ENCODE peak calls at places on chromosomes 13 and 19, in seven cellular contexts. One of them, this sample, is unnamed.

GRCh38 chr13:73421310-73421912 is 362.6 kb downstream of the KLF5 start:
- DNase-seq in fibroblast of pulmonary artery: peak
- DNase-seq in thoracic aorta: no peak
- DNase-seq in uterus: no peak
- DNase-seq in prostate gland: peak
- DNase-seq in tibial nerve: no peak
- DNase-seq in mammary epithelial cell: peak
- DNase-seq in this sample: peak

GRCh38 chr19:3028305-3029069 is 593 bp downstream of the TLE2 start:
- DNase-seq in fibroblast of pulmonary artery: no peak
- DNase-seq in thoracic aorta: no peak
- DNase-seq in uterus: peak
- DNase-seq in prostate gland: no peak
- DNase-seq in tibial nerve: no peak
- DNase-seq in mammary epithelial cell: no peak
- DNase-seq in this sample: no peak

GRCh38 chr13:67775359-67775758 is 545.2 kb upstream of the PCDH9 start:
- DNase-seq in fibroblast of pulmonary artery: no peak
- DNase-seq in thoracic aorta: no peak
- DNase-seq in uterus: no peak
- DNase-seq in prostate gland: no peak
- DNase-seq in tibial nerve: no peak
- DNase-seq in mammary epithelial cell: no peak
- DNase-seq in this sample: no peak

GRCh38 chr13:63299995-63300394 is 1884.3 kb upstream of the PCDH20 start:
- DNase-seq in fibroblast of pulmonary artery: no peak
- DNase-seq in thoracic aorta: no peak
- DNase-seq in uterus: no peak
- DNase-seq in prostate gland: no peak
- DNase-seq in tibial nerve: no peak
- DNase-seq in mammary epithelial cell: no peak
- DNase-seq in this sample: peak

GRCh38 chr19:35714601-35715354 is 3.0 kb upstream of the KMT2B start:
- DNase-seq in fibroblast of pulmonary artery: no peak
- DNase-seq in thoracic aorta: no peak
- DNase-seq in uterus: no peak
- DNase-seq in prostate gland: no peak
- DNase-seq in tibial nerve: no peak
- DNase-seq in mammary epithelial cell: no peak
- DNase-seq in this sample: no peak

GRCh38 chr13:24159921-24160324 is 597 bp upstream of the SPATA13 start:
- DNase-seq in fibroblast of pulmonary artery: no peak
- DNase-seq in thoracic aorta: no peak
- DNase-seq in uterus: no peak
- DNase-seq in prostate gland: no peak
- DNase-seq in tibial nerve: no peak
- DNase-seq in mammary epithelial cell: no peak
- DNase-seq in this sample: no peak

GRCh38 chr19:27822336-27822735 is 1390.6 kb downstream of the UQCRFS1 start:
- DNase-seq in fibroblast of pulmonary artery: no peak
- DNase-seq in thoracic aorta: no peak
- DNase-seq in uterus: no peak
- DNase-seq in prostate gland: no peak
- DNase-seq in tibial nerve: no peak
- DNase-seq in mammary epithelial cell: no peak
- DNase-seq in this sample: no peak

GRCh38 chr13:110726726-110727125 is 13.2 kb downstream of the ING1 start:
- DNase-seq in fibroblast of pulmonary artery: no peak
- DNase-seq in thoracic aorta: no peak
- DNase-seq in uterus: no peak
- DNase-seq in prostate gland: no peak
- DNase-seq in tibial nerve: no peak
- DNase-seq in mammary epithelial cell: no peak
- DNase-seq in this sample: no peak

GRCh38 chr19:47063874-47064273 is 15.4 kb upstream of the TMEM160 start:
- DNase-seq in fibroblast of pulmonary artery: no peak
- DNase-seq in thoracic aorta: no peak
- DNase-seq in uterus: no peak
- DNase-seq in prostate gland: no peak
- DNase-seq in tibial nerve: no peak
- DNase-seq in mammary epithelial cell: no peak
- DNase-seq in this sample: no peak

GRCh38 chr19:662207-662961 is 630 bp downstream of the RNF126 start:
- DNase-seq in fibroblast of pulmonary artery: peak
- DNase-seq in thoracic aorta: no peak
- DNase-seq in uterus: no peak
- DNase-seq in prostate gland: no peak
- DNase-seq in tibial nerve: no peak
- DNase-seq in mammary epithelial cell: peak
- DNase-seq in this sample: peak

GRCh38 chr13:35700661-35701060 is 224.2 kb upstream of the MAB21L1 start:
- DNase-seq in fibroblast of pulmonary artery: no peak
- DNase-seq in thoracic aorta: no peak
- DNase-seq in uterus: no peak
- DNase-seq in prostate gland: no peak
- DNase-seq in tibial nerve: no peak
- DNase-seq in mammary epithelial cell: no peak
- DNase-seq in this sample: peak

GRCh38 chr13:112072531-112073244 is 5.7 kb downstream of the SOX1 start:
- DNase-seq in fibroblast of pulmonary artery: no peak
- DNase-seq in thoracic aorta: no peak
- DNase-seq in uterus: no peak
- DNase-seq in prostate gland: no peak
- DNase-seq in tibial nerve: no peak
- DNase-seq in mammary epithelial cell: no peak
- DNase-seq in this sample: no peak

GRCh38 chr13:93004919-93005318 is 221.7 kb upstream of the GPC6 start:
- DNase-seq in fibroblast of pulmonary artery: peak
- DNase-seq in thoracic aorta: no peak
- DNase-seq in uterus: no peak
- DNase-seq in prostate gland: no peak
- DNase-seq in tibial nerve: no peak
- DNase-seq in mammary epithelial cell: peak
- DNase-seq in this sample: peak

GRCh38 chr19:8097198-8097597 is 44.6 kb downstream of the CCL25 start:
- DNase-seq in fibroblast of pulmonary artery: no peak
- DNase-seq in thoracic aorta: no peak
- DNase-seq in uterus: no peak
- DNase-seq in prostate gland: no peak
- DNase-seq in tibial nerve: no peak
- DNase-seq in mammary epithelial cell: no peak
- DNase-seq in this sample: no peak

GRCh38 chr19:8094336-8094735 is 41.8 kb downstream of the CCL25 start:
- DNase-seq in fibroblast of pulmonary artery: no peak
- DNase-seq in thoracic aorta: no peak
- DNase-seq in uterus: no peak
- DNase-seq in prostate gland: no peak
- DNase-seq in tibial nerve: no peak
- DNase-seq in mammary epithelial cell: no peak
- DNase-seq in this sample: no peak

GRCh38 chr19:8095354-8095886 is 42.9 kb downstream of the CCL25 start:
- DNase-seq in fibroblast of pulmonary artery: no peak
- DNase-seq in thoracic aorta: no peak
- DNase-seq in uterus: no peak
- DNase-seq in prostate gland: no peak
- DNase-seq in tibial nerve: no peak
- DNase-seq in mammary epithelial cell: no peak
- DNase-seq in this sample: no peak

GRCh38 chr19:8097681-8098567 is 45.4 kb downstream of the CCL25 start:
- DNase-seq in fibroblast of pulmonary artery: no peak
- DNase-seq in thoracic aorta: no peak
- DNase-seq in uterus: no peak
- DNase-seq in prostate gland: no peak
- DNase-seq in tibial nerve: no peak
- DNase-seq in mammary epithelial cell: no peak
- DNase-seq in this sample: no peak

DNA sequence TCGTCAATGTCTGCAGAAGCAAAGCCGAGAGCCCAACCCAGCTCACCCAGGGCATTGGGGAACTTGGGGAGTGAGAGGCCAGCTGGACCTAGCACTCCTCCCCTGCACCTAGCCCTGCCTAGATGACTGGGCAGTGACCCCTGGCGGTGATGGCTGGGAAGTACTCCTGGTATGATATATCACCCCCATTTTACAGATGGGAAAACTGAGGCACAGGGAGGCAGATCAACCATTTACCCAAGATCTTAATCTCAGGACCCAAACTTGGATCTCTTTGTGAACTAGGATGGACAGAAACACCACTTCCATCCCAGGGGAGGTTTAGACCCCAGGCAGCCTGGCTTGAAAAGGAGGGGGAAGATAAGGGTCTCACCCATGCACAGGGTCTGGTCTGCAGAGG is 43.5 kb downstream of the CCL25 start:
- DNase-seq in fibroblast of pulmonary artery: no peak
- DNase-seq in thoracic aorta: no peak
- DNase-seq in uterus: no peak
- DNase-seq in prostate gland: no peak
- DNase-seq in tibial nerve: no peak
- DNase-seq in mammary epithelial cell: no peak
- DNase-seq in this sample: no peak
- TF ChIP-seq CTCF in fibroblast of pulmonary artery: no peak
- TF ChIP-seq CTCF in thoracic aorta: no peak
- TF ChIP-seq CTCF in uterus: no peak
- TF ChIP-seq CTCF in prostate gland: no peak
- TF ChIP-seq CTCF in tibial nerve: no peak
- TF ChIP-seq CTCF in mammary epithelial cell: no peak
- TF ChIP-seq CTCF in this sample: no peak

DNA sequence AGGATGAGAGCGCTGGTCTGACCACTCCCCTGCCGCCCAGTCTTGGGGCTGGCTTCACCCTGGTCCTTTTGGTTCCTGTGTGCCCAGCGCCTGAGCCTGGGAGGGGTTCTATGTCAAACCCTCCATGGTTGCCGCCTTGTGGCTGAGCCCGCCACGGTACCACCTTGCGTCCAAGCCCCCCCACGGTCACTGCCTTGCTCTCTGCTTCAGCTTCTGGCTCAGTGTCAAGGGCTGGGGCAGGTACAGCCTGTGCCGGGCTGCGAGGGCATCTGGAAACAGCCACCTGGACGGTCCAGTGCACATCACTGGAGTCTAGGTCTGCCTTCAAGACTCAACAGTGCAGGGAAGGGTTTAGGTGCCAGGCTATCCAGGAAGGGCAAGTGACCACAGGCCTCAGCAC is 14.3 kb upstream of the GALP start:
- DNase-seq in fibroblast of pulmonary artery: no peak
- DNase-seq in thoracic aorta: no peak
- DNase-seq in uterus: no peak
- DNase-seq in prostate gland: no peak
- DNase-seq in tibial nerve: no peak
- DNase-seq in mammary epithelial cell: no peak
- DNase-seq in this sample: no peak
- H3K4me3 ChIP-seq in fibroblast of pulmonary artery: no peak
- H3K4me3 ChIP-seq in thoracic aorta: no peak
- H3K4me3 ChIP-seq in uterus: no peak
- H3K4me3 ChIP-seq in prostate gland: no peak
- H3K4me3 ChIP-seq in tibial nerve: no peak
- H3K4me3 ChIP-seq in mammary epithelial cell: no peak
- H3K4me3 ChIP-seq in this sample: no peak

GRCh38 chr13:99197257-99197651 is 3.4 kb upstream of the UBAC2 start:
- DNase-seq in fibroblast of pulmonary artery: no peak
- DNase-seq in thoracic aorta: no peak
- DNase-seq in uterus: no peak
- DNase-seq in prostate gland: no peak
- DNase-seq in tibial nerve: no peak
- DNase-seq in mammary epithelial cell: no peak
- DNase-seq in this sample: no peak

GRCh38 chr13:99193152-99193551 is 7.5 kb upstream of the UBAC2 start:
- DNase-seq in fibroblast of pulmonary artery: no peak
- DNase-seq in thoracic aorta: no peak
- DNase-seq in uterus: no peak
- DNase-seq in prostate gland: no peak
- DNase-seq in tibial nerve: no peak
- DNase-seq in mammary epithelial cell: no peak
- DNase-seq in this sample: no peak

GRCh38 chr13:99198630-99199029 is 2.0 kb upstream of the UBAC2 start:
- DNase-seq in fibroblast of pulmonary artery: no peak
- DNase-seq in thoracic aorta: no peak
- DNase-seq in uterus: no peak
- DNase-seq in prostate gland: peak
- DNase-seq in tibial nerve: no peak
- DNase-seq in mammary epithelial cell: peak
- DNase-seq in this sample: no peak

GRCh38 chr13:99199541-99200432 is 867 bp upstream of the UBAC2 start:
- DNase-seq in fibroblast of pulmonary artery: peak
- DNase-seq in thoracic aorta: no peak
- DNase-seq in uterus: no peak
- DNase-seq in prostate gland: no peak
- DNase-seq in tibial nerve: no peak
- DNase-seq in mammary epithelial cell: peak
- DNase-seq in this sample: peak

DNA sequence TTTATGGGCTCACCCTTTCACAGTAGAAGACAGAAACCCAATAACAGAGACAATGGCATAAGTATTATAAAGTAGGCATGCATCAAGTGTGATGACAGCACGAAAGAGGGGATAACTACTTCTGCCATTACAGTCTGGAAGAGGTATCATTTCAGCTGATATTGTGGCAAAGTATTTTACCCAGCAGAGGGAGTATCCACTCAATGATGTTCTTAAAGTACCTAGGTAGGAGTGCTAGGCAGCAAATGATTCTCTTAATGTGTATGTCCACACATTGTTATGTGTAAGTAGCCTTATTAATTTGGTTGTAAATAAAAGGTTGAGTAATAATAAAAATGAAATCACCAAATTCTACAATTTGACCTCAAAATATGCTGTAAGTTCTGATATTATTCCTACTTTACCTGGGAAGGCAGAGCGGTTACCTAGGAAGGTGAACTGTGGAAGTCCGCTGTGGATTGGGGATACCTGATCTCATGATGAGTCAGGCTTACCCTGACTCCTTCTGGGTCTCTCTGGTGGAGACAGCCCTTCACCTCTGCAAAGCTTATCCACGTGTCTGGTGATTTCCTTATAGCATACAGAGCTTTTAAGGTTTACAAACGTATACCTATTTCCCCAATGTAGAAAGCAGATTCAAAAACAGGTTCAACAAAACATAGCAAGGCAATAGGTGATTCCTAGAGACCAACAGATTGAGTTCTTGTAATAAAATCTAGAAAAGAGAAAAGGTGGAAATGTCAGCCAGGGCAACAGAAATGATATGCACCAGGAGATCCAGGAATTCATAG is 4.0 kb upstream of the UBAC2 start:
- DNase-seq in fibroblast of pulmonary artery: peak
- DNase-seq in thoracic aorta: no peak
- DNase-seq in uterus: no peak
- DNase-seq in prostate gland: no peak
- DNase-seq in tibial nerve: no peak
- DNase-seq in mammary epithelial cell: peak
- DNase-seq in this sample: peak
- TF ChIP-seq CTCF in fibroblast of pulmonary artery: no peak
- TF ChIP-seq CTCF in thoracic aorta: no peak
- TF ChIP-seq CTCF in uterus: no peak
- TF ChIP-seq CTCF in prostate gland: no peak
- TF ChIP-seq CTCF in tibial nerve: no peak
- TF ChIP-seq CTCF in mammary epithelial cell: peak
- TF ChIP-seq CTCF in this sample: peak

DNA sequence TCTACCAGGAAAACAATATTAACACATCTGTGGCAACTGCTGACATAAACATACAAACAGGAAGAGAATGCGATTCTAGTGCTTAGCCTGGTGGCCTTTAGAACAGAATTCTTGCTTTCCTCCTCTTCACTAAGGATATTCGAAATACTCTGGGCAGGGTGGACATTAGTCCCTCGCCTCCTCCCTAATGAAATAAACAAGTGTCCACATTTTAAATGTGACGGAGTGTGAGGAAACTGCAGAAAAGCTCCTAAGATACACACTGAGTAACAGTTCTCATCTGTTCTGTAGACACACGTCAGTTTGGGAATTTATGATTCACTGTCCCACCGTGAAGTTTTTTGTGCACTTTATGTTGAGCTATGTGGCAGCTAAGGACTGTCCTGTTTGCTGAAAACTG is 639 bp downstream of the STARD13 start:
- DNase-seq in fibroblast of pulmonary artery: peak
- DNase-seq in thoracic aorta: no peak
- DNase-seq in uterus: no peak
- DNase-seq in prostate gland: no peak
- DNase-seq in tibial nerve: no peak
- DNase-seq in mammary epithelial cell: peak
- DNase-seq in this sample: peak
- H3K4me3 ChIP-seq in fibroblast of pulmonary artery: peak
- H3K4me3 ChIP-seq in thoracic aorta: peak
- H3K4me3 ChIP-seq in uterus: peak
- H3K4me3 ChIP-seq in prostate gland: peak
- H3K4me3 ChIP-seq in tibial nerve: peak
- H3K4me3 ChIP-seq in mammary epithelial cell: peak
- H3K4me3 ChIP-seq in this sample: peak

This sample was measured in choroid plexus epithelial cell.